ENCODE peak calls at places on chromosomes 2 and 18, in seven cellular contexts. R, P, H, Z, N, L and W are unnamed samples.

GRCh38 chr2:17191223-17191622 is 327.0 kb downstream of the RAD51AP2 start:
- DNase-seq in R (no peak), P (no peak), H (no peak), Z (no peak), N (no peak), L (no peak), W (peak)

GRCh38 chr2:181364492-181365175 is 92.6 kb upstream of the ITGA4 start:
- DNase-seq in R (peak), P (no peak), H (no peak), Z (peak), N (peak), L (no peak), W (no peak)

GRCh38 chr2:226742346-226742745 is 57.3 kb downstream of the IRS1 start:
- DNase-seq in R (no peak), P (peak), H (no peak), Z (no peak), N (no peak), L (no peak), W (no peak)

GRCh38 chr2:9408641-9409151 is 14.6 kb downstream of the ITGB1BP1 start:
- DNase-seq in R (no peak), P (no peak), H (no peak), Z (no peak), N (no peak), L (peak), W (no peak)

GRCh38 chr2:72676341-72677025 is 149.3 kb downstream of the EXOC6B start:
- DNase-seq in R (peak), P (no peak), H (no peak), Z (no peak), N (no peak), L (no peak), W (no peak)

GRCh38 chr2:217711236-217711635 is 291.6 kb downstream of the TNS1 start:
- DNase-seq in R (peak), P (no peak), H (no peak), Z (peak), N (peak), L (peak), W (no peak)

GRCh38 chr2:46010925-46011490 is 286.2 kb upstream of the EPAS1 start:
- DNase-seq in R (peak), P (no peak), H (peak), Z (no peak), N (peak), L (peak), W (no peak)

GRCh38 chr2:62145478-62146100 is 50.3 kb upstream of the B3GNT2 start:
- DNase-seq in R (no peak), P (no peak), H (no peak), Z (no peak), N (no peak), L (no peak), W (no peak)

GRCh38 chr2:155309483-155309882 is 611.0 kb downstream of the KCNJ3 start:
- DNase-seq in R (no peak), P (no peak), H (no peak), Z (no peak), N (no peak), L (no peak), W (no peak)

GRCh38 chr2:70417011-70417410 is 115.1 kb upstream of the FAM136A start:
- DNase-seq in R (no peak), P (no peak), H (no peak), Z (no peak), N (no peak), L (no peak), W (no peak)

GRCh38 chr18:50058731-50059130 is 136.2 kb downstream of the MYO5B start:
- DNase-seq in R (no peak), P (no peak), H (no peak), Z (no peak), N (no peak), L (no peak), W (no peak)